ENCODE peak calls at places on chromosomes 2 and 18, in five cellular contexts. F is HFF-Myc, I is hepatocyte, Y is neural progenitor cell, T is WTC11. D is an unnamed sample.
A peak's percentile ranks its signal among the peaks of the same experiment; 100 is the strongest.

GRCh38 chr2:148874868-148875341 is at the start of gene KIF5C:
- DNase-seq in F (peak; percentile 37), T (peak; percentile 95), Y (peak; percentile 96), I (peak; percentile 93), D (peak; percentile 68)

GRCh38 chr18:8990276-8991031 is 112.0 kb upstream of the NDUFV2 start:
- DNase-seq in T (no peak), Y (no peak), I (no peak), F (no peak), D (no peak)

GRCh38 chr2:136127356-136127755 is 9.4 kb upstream of the CXCR4 start:
- DNase-seq in I (no peak), F (no peak), T (no peak), Y (no peak), D (no peak)

GRCh38 chr2:100321181-100321880 is 970 bp downstream of the LONRF2 start:
- DNase-seq in I (peak; percentile 81), T (peak; percentile 75), Y (peak; percentile 80), F (no peak), D (peak; percentile 31)

GRCh38 chr2:170567427-170567826 is 147.7 kb upstream of the SP5 start:
- DNase-seq in T (no peak), Y (no peak), I (no peak), F (no peak), D (no peak)

GRCh38 chr18:44885507-44885906 is 204.8 kb downstream of the SETBP1 start:
- DNase-seq in T (no peak), F (no peak), I (no peak), Y (no peak), D (no peak)

GRCh38 chr2:19028617-19029016 is 329.8 kb downstream of the OSR1 start:
- DNase-seq in F (no peak), Y (no peak), T (no peak), I (no peak), D (no peak)

GRCh38 chr18:22705328-22705727 is 227.8 kb upstream of the RBBP8 start:
- DNase-seq in I (peak; percentile 37), T (no peak), Y (no peak), F (no peak), D (no peak)

GRCh38 chr18:69367104-69367503 is 33.6 kb upstream of the DOK6 start:
- DNase-seq in F (no peak), I (no peak), T (no peak), Y (no peak), D (no peak)

GRCh38 chr2:200171761-200172482 is 134.6 kb upstream of the SPATS2L start:
- DNase-seq in T (no peak), I (peak; percentile 46), Y (no peak), F (no peak), D (no peak)

GRCh38 chr2:105539331-105539730 is 140.5 kb upstream of the FHL2 start:
- DNase-seq in I (no peak), Y (no peak), F (no peak), T (no peak), D (no peak)

GRCh38 chr18:8760984-8761383 is 55.6 kb downstream of the MTCL1 start:
- DNase-seq in I (no peak), T (no peak), Y (no peak), F (no peak), D (no peak)

GRCh38 chr18:79516441-79516931 is 120.8 kb downstream of the NFATC1 start:
- DNase-seq in I (no peak), T (no peak), F (no peak), Y (no peak), D (no peak)

GRCh38 chr2:236120006-236120740 is 48.0 kb downstream of the GBX2 start:
- DNase-seq in T (no peak), I (no peak), Y (no peak), F (no peak), D (no peak)

GRCh38 chr2:119341684-119342083 is 24.9 kb downstream of the C2orf76 start:
- DNase-seq in F (no peak), Y (no peak), T (no peak), I (no peak), D (no peak)

GRCh38 chr2:191847764-191848163 is 876 bp upstream of the CAVIN2 start:
- DNase-seq in Y (no peak), I (no peak), F (no peak), T (no peak), D (no peak)

GRCh38 chr2:3683748-3684454 is 19.5 kb upstream of the DCDC2C start:
- DNase-seq in Y (no peak), T (no peak), F (no peak), I (no peak), D (no peak)

GRCh38 chr2:41947701-41948396 is 100.0 kb upstream of the PKDCC start:
- DNase-seq in I (peak; percentile 57), F (no peak), Y (peak; percentile 77), T (no peak), D (no peak)

GRCh38 chr2:96329416-96329815 is 4.3 kb downstream of the ITPRIPL1 start:
- DNase-seq in I (no peak), Y (no peak), F (peak; percentile 29), T (no peak), D (no peak)

GRCh38 chr2:159525012-159525411 is 91.3 kb downstream of the BAZ2B start:
- DNase-seq in I (no peak), Y (no peak), F (no peak), T (no peak), D (no peak)

GRCh38 chr2:221969087-221969829 is 329.5 kb downstream of the PAX3 start:
- DNase-seq in F (peak; percentile 7), T (peak; percentile 14), Y (peak; percentile 67), I (peak; percentile 58), D (no peak)

DNA sequence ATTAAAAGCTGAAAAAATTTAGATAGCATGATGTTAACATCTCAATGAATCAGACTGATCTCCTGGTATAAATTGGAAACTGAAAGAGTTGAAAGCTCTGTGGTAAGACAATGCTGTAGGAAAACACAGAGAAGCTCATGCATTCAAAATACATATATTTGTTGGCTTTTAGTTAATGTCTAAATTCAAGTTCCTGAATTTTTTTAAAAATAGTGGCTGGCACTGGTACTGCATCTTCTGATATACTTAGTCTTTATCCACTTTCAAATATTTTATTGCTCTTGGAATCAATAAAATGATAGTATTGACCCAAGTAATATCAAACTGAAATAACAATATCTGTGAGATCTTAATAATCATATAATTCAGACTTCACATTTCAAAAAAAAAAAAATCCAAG is 151.4 kb upstream of the FIGN start:
- DNase-seq in T (no peak), I (no peak), Y (no peak), F (no peak), D (no peak)
- TF ChIP-seq CTCF in T (no peak), I (peak; percentile 11), Y (peak; percentile 35), F (no peak), D (no peak)

GRCh38 chr2:75560022-75560767 is 544 bp downstream of the EVA1A start:
- DNase-seq in T (peak; percentile 55), I (peak; percentile 45), Y (peak; percentile 60), F (no peak), D (no peak)
- TF ChIP-seq CTCF in T (no peak), I (peak; percentile 53), Y (peak; percentile 56), F (peak; percentile 53), D (no peak)

GRCh38 chr2:84631047-84631446 is 114.7 kb downstream of the DNAH6 start:
- DNase-seq in F (peak; percentile 15), T (no peak), Y (peak; percentile 38), I (peak; percentile 50), D (no peak)
- TF ChIP-seq CTCF in F (peak; percentile 43), T (peak; percentile 44), Y (peak; percentile 72), I (peak; percentile 70), D (no peak)

GRCh38 chr2:182868049-182868422 is 1.6 kb upstream of the FRZB start:
- DNase-seq in T (no peak), Y (peak; percentile 76), I (no peak), F (no peak), D (no peak)

GRCh38 chr2:182868423-182868822 is 2.0 kb upstream of the FRZB start:
- DNase-seq in I (no peak), Y (no peak), F (no peak), T (no peak), D (no peak)

GRCh38 chr2:182867411-182868048 is 1.1 kb upstream of the FRZB start:
- DNase-seq in T (no peak), F (no peak), Y (peak; percentile 51), I (no peak), D (no peak)

GRCh38 chr2:182866461-182867369 is at the start of gene FRZB:
- DNase-seq in T (peak; percentile 66), F (no peak), Y (peak; percentile 91), I (peak; percentile 77), D (no peak)

DNA sequence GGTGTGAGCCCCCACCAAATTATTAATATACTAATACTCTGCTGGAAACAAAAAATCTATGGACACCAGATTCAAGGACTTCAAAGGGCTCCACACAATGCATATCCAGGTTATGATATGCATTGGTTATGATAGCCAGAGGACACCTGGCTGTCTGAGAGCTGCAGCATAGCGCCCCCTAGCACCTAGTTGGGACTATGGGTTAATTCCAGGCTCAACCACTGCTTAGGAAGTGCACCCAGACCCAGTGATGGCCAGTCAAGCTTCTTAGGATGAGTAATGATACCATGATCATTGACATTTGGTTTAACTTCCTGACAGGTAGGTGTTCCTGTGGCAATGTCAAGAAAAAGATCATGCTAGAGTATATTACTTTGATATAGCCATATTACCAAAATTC is 3.8 kb upstream of the FRZB start:
- DNase-seq in F (peak; percentile 7), Y (peak; percentile 65), T (peak; percentile 79), I (no peak), D (no peak)
- TF ChIP-seq CTCF in F (peak; percentile 53), Y (peak; percentile 71), T (peak; percentile 92), I (peak; percentile 20), D (no peak)

GRCh38 chr18:62325806-62326645 is 916 bp downstream of the TNFRSF11A start:
- DNase-seq in T (no peak), Y (peak; percentile 37), F (no peak), I (no peak), D (peak; percentile 28)

GRCh38 chr18:62323483-62324354 is 1.4 kb upstream of the TNFRSF11A start:
- DNase-seq in T (no peak), Y (no peak), I (no peak), F (no peak), D (no peak)

GRCh38 chr18:62326646-62327348 is 1.7 kb downstream of the TNFRSF11A start:
- DNase-seq in I (no peak), Y (no peak), F (no peak), T (no peak), D (no peak)

GRCh38 chr18:62324355-62324828 is 718 bp upstream of the TNFRSF11A start:
- DNase-seq in F (no peak), I (no peak), Y (peak; percentile 28), T (no peak), D (no peak)

DNA sequence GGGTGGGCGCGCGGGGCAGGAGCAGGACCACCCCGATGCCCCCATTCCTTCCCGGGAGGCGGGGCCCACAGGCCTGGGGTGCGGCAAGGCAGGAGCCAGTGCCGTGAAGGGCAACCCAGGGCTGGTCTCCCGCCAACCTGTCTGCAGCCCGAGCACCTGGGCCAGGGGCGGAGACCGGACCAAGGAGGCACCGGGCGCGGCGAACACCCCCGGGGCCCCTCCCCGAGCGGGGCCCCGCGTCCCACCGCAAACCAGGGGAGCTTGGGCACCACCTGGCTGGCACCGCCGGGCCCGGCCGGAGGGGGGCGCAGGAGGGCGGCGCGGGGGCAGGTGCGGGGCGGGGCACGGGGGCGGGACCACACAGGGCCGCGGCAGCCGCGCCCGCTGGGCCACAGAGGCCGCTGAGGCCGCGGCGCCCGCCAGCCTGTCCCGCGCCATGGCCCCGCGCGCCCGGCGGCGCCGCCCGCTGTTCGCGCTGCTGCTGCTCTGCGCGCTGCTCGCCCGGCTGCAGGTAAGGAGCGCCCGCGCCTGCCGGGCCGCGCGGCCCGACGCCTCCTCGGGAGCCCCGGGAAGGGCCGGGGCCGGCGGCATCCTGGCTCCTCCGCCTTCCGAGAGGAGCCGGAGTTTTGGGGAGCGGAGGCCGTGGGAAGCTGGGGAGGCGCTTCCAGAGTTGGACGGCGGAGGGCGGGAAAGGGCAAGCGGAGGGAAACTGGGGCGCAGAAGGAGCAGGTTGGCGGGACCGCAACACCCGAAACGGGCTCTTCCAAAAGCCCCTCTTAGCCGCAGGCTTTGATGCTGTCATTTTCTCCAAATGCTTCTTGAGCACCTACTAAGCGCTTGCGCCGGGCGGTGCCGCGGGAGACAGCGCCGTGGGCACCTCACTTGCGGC is at the start of gene TNFRSF11A:
- DNase-seq in I (peak; percentile 83), Y (peak; percentile 86), F (no peak), T (peak; percentile 75), D (peak; percentile 61)
- TF ChIP-seq CTCF in I (peak; percentile 45), Y (peak; percentile 56), F (peak; percentile 9), T (peak; percentile 43), D (no peak)

D was measured in activated B cell treated with CpG ODN at 0.5 μM for 24 hours.